ENCODE peak calls at places on chromosomes 2 and 18, in four cellular contexts. F is CD8-positive, alpha-beta memory T cell; O is H9; T is left ventricle myocardium inferior. N is an unnamed sample.

GRCh38 chr2:128779301-128780095 is 460.8 kb upstream of the HS6ST1 start:
- DNase-seq in F (no peak), O (peak; percentile 24), T (no peak), N (peak; percentile 10)

GRCh38 chr2:10135296-10136089 is 13.0 kb downstream of the RRM2 start:
- DNase-seq in F (no peak), O (no peak), T (no peak), N (no peak)

GRCh38 chr2:39568561-39569006 is 97.1 kb upstream of the TMEM178A start:
- DNase-seq in F (no peak), O (no peak), T (no peak), N (no peak)

GRCh38 chr2:43927442-43927841 is 68.3 kb downstream of the LRPPRC start:
- DNase-seq in F (no peak), O (no peak), T (no peak), N (no peak)

GRCh38 chr2:231640646-231641111 is 48.0 kb downstream of the TEX44 start:
- DNase-seq in F (no peak), O (no peak), T (peak; percentile 51), N (no peak)

GRCh38 chr2:28437142-28437835 is 44.6 kb downstream of the FOSL2 start:
- DNase-seq in F (no peak), O (no peak), T (no peak), N (no peak)

GRCh38 chr2:120445431-120446143 is 99.7 kb downstream of the INHBB start:
- DNase-seq in F (no peak), O (no peak), T (no peak), N (no peak)

GRCh38 chr2:138137949-138138348 is 173.7 kb downstream of the HNMT start:
- DNase-seq in F (no peak), O (no peak), T (no peak), N (no peak)

GRCh38 chr2:38095996-38096861 is 20.3 kb upstream of the CYP1B1 start:
- DNase-seq in F (no peak), O (no peak), T (peak; percentile 74), N (no peak)

GRCh38 chr2:26846881-26847662 is 860 bp upstream of the DPYSL5 start:
- DNase-seq in F (no peak), O (no peak), T (no peak), N (no peak)

GRCh38 chr2:230319211-230319862 is 7.7 kb upstream of the SP140L start:
- DNase-seq in F (peak; percentile 88), O (no peak), T (no peak), N (no peak)

GRCh38 chr18:46736136-46736535 is 20.7 kb downstream of the ST8SIA5 start:
- DNase-seq in F (no peak), O (no peak), T (no peak), N (no peak)

GRCh38 chr2:159574246-159574645 is 42.1 kb downstream of the BAZ2B start:
- DNase-seq in F (no peak), O (no peak), T (no peak), N (no peak)

GRCh38 chr18:23422751-23423418 is 30.2 kb upstream of the RIOK3 start:
- DNase-seq in F (no peak), O (no peak), T (peak; percentile 36), N (no peak)

GRCh38 chr2:110716959-110717645 is 15.3 kb upstream of the ACOXL start:
- DNase-seq in F (no peak), O (no peak), T (no peak), N (no peak)

GRCh38 chr2:151691621-151692020 is 42.7 kb downstream of the NEB start:
- DNase-seq in F (no peak), O (no peak), T (no peak), N (no peak)

GRCh38 chr2:55530539-55531081 is 11.1 kb downstream of the CFAP36 start:
- DNase-seq in F (no peak), O (no peak), T (no peak), N (no peak)

GRCh38 chr2:11368059-11368572 is 23.7 kb upstream of the ROCK2 start:
- DNase-seq in F (no peak), O (no peak), T (no peak), N (no peak)

GRCh38 chr18:65458871-65459270 is 291.9 kb upstream of the CDH7 start:
- DNase-seq in F (no peak), O (no peak), T (no peak), N (no peak)

GRCh38 chr18:9707381-9708056 is 582 bp upstream of the RAB31 start:
- DNase-seq in F (no peak), O (no peak), T (no peak), N (peak; percentile 49)

GRCh38 chr18:9974279-9974915 is 60.6 kb downstream of the VAPA start:
- DNase-seq in F (no peak), O (no peak), T (no peak), N (no peak)

GRCh38 chr2:65974067-65974723 is 460.7 kb upstream of the MEIS1 start:
- DNase-seq in F (no peak), O (no peak), T (no peak), N (no peak)

GRCh38 chr18:6732952-6733351 is 3.4 kb downstream of the ARHGAP28 start:
- DNase-seq in F (no peak), O (no peak), T (no peak), N (no peak)

GRCh38 chr2:12081481-12082210 is 335.2 kb downstream of the LPIN1 start:
- DNase-seq in F (no peak), O (no peak), T (no peak), N (no peak)

GRCh38 chr2:128421861-128422311 is 103.2 kb upstream of the HS6ST1 start:
- DNase-seq in F (no peak), O (peak; percentile 20), T (no peak), N (peak; percentile 6)

GRCh38 chr2:86016581-86016980 is 89.1 kb downstream of the POLR1A start:
- DNase-seq in F (no peak), O (no peak), T (no peak), N (no peak)

GRCh38 chr18:71951021-71951420 is 593.1 kb downstream of the CBLN2 start:
- DNase-seq in F (no peak), O (no peak), T (no peak), N (no peak)

GRCh38 chr2:65539633-65540032 is 107.2 kb upstream of the SPRED2 start:
- DNase-seq in F (no peak), O (no peak), T (no peak), N (no peak)

GRCh38 chr2:130339885-130340745 is 2.6 kb upstream of the IMP4 start:
- DNase-seq in F (no peak), O (no peak), T (no peak), N (no peak)

GRCh38 chr2:238409341-238410200 is 17.2 kb upstream of the ASB1 start:
- DNase-seq in F (no peak), O (no peak), T (no peak), N (no peak)

GRCh38 chr2:59680863-59681262 is 872.6 kb downstream of the BCL11A start:
- DNase-seq in F (no peak), O (no peak), T (peak; percentile 18), N (no peak)

GRCh38 chr2:86383844-86384243 is 46.4 kb upstream of the REEP1 start:
- DNase-seq in F (no peak), O (no peak), T (no peak), N (no peak)

GRCh38 chr2:156826342-156826933 is 390.3 kb downstream of the GPD2 start:
- DNase-seq in F (no peak), O (no peak), T (no peak), N (no peak)

GRCh38 chr2:161138429-161138828 is 21.8 kb upstream of the TANK start:
- DNase-seq in F (peak; percentile 60), O (no peak), T (no peak), N (no peak)

GRCh38 chr2:236318401-236318800 is 54.2 kb upstream of the ASB18 start:
- DNase-seq in F (no peak), O (no peak), T (no peak), N (no peak)

DNA sequence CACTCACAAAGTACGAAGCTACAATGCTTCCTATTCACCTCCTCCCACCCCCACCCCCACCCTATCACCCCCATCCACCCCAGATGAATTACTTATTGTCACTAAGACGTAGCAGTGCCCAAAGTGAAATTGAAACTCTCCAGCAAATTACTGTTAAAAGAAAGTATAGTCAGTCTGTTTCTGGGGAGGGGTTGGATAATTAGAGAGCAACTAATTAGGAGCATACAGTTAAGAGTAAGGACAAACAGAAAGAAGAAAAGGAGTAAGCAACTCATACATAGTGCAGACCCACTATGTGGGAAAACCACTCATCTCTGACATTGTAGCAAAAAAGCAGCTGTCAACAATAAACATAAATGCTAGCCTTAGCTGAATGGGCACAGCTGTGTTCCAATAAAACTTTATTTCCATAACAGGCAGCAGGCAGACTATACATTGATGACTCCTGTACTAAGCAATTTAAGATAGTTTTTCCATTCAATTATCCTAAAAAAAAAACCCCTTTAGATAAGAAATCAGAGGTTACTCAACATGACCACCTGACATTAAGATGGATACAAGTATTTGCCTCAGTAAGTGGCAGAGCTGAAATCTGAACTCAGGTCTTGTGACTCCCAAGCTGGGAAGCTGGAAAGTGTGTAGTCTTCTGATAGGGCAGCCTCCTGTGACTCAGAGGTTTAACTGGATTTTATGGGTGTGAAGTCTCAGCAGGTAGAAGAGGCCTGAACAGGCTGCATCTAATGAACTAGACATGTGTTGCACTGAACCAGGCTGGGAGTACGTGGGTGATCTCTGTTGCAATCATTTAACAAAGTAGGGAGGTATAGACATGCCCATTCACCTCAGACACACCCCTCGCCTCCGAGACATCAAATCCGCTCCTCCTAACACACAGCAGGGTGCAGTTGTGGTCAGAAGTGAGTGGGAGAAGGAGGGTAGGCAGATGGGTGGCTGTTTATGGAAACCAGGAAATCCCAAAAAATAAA is 171.8 kb upstream of the KLF7 start:
- DNase-seq in F (no peak), O (no peak), T (no peak), N (no peak)
- H3K27ac ChIP-seq in F (no peak overlapping the region), O (no peak overlapping the region), T (peak overlapping the region; percentile 93), N (no peak overlapping the region)

GRCh38 chr18:78849458-78849857 is 130.2 kb upstream of the SALL3 start:
- DNase-seq in F (no peak), O (no peak), T (no peak), N (no peak)

GRCh38 chr18:78857252-78858150 is 122.1 kb upstream of the SALL3 start:
- DNase-seq in F (no peak), O (no peak), T (no peak), N (no peak)

GRCh38 chr18:78856569-78857200 is 122.9 kb upstream of the SALL3 start:
- DNase-seq in F (no peak), O (no peak), T (no peak), N (no peak)

GRCh38 chr18:78855188-78855587 is 124.4 kb upstream of the SALL3 start:
- DNase-seq in F (no peak), O (no peak), T (no peak), N (no peak)

GRCh38 chr18:78853341-78853740 is 126.3 kb upstream of the SALL3 start:
- DNase-seq in F (no peak), O (no peak), T (no peak), N (no peak)
- H3K9me3 ChIP-seq in F (no peaks in the 10 kb centered on the region), O (no peaks in the 10 kb centered on the region), T (peaks cover 19% of the 10 kb centered on the region), N (no peaks in the 10 kb centered on the region)

GRCh38 chr18:55110436-55110835 is 151.2 kb upstream of the CCDC68 start:
- DNase-seq in F (no peak), O (no peak), T (peak; percentile 26), N (no peak)
- H3K4me1 ChIP-seq in F (no peaks in the 10 kb centered on the region), O (peaks cover 2% of the 10 kb centered on the region), T (peaks cover 32% of the 10 kb centered on the region), N (no peaks in the 10 kb centered on the region)

GRCh38 chr2:101744832-101745231 is 47.3 kb downstream of the MAP4K4 start:
- DNase-seq in F (no peak), O (no peak), T (no peak), N (no peak)

GRCh38 chr2:101745711-101746694 is 48.5 kb downstream of the MAP4K4 start:
- DNase-seq in F (no peak), O (no peak), T (no peak), N (no peak)

GRCh38 chr2:101740555-101740964 is 43.1 kb downstream of the MAP4K4 start:
- DNase-seq in F (no peak), O (no peak), T (no peak), N (no peak)

GRCh38 chr2:101741775-101742520 is 44.4 kb downstream of the MAP4K4 start:
- DNase-seq in F (no peak), O (peak; percentile 76), T (no peak), N (no peak)

GRCh38 chr2:101743288-101743687 is 45.8 kb downstream of the MAP4K4 start:
- DNase-seq in F (no peak), O (no peak), T (no peak), N (no peak)
- H3K27ac ChIP-seq in F (no peak overlapping the region), O (no peak overlapping the region), T (peak overlapping the region; percentile 70), N (no peak overlapping the region)